ENCODE peak calls at places on chromosomes 11 and 22, in six cellular contexts. C is neural crest cell; S is CD8-positive, alpha-beta memory T cell; K is NB4; Y is NCI-H1436 treated with DMSO at 0.1 percent for 48 hours; F is left lung. W is an unnamed sample.

GRCh38 chr11:64935634-64936081 is at the start of gene GPHA2:
- DNase-seq in F (peak), Y (no peak), K (no peak), S (no peak), C (no peak), W (no peak)

GRCh38 chr11:18011633-18012313 is 1.1 kb downstream of the SERGEF start:
- DNase-seq in C (no peak), Y (no peak), F (no peak), S (peak), K (no peak), W (no peak)

GRCh38 chr11:1203505-1204271 is 19.2 kb upstream of the MUC5B start:
- DNase-seq in S (peak), C (no peak), Y (no peak), K (no peak), F (peak), W (no peak)

GRCh38 chr11:131037873-131038272 is 121.6 kb upstream of the SNX19 start:
- DNase-seq in C (no peak), Y (no peak), F (no peak), S (no peak), K (no peak), W (no peak)

GRCh38 chr11:65121447-65121864 is 478 bp downstream of the FAU start:
- DNase-seq in C (no peak), Y (no peak), K (peak), F (no peak), S (no peak), W (no peak)

GRCh38 chr11:66318576-66318970 is 1.7 kb upstream of the CD248 start:
- DNase-seq in F (peak), Y (no peak), S (no peak), K (no peak), C (no peak), W (no peak)

GRCh38 chr22:49303061-49303735 is 524.5 kb downstream of the BRD1 start:
- DNase-seq in F (no peak), S (no peak), Y (no peak), K (no peak), C (no peak), W (no peak)

GRCh38 chr11:98234698-98235097 is 786.1 kb upstream of the CNTN5 start:
- DNase-seq in C (no peak), F (no peak), S (no peak), K (no peak), Y (no peak), W (no peak)

GRCh38 chr22:35892192-35892591 is 136.4 kb downstream of the RBFOX2 start:
- DNase-seq in F (no peak), S (no peak), C (no peak), Y (no peak), K (no peak), W (no peak)

W was measured in NCI-H1417 treated with DMSO at 0.1 percent for 48 hours.